ENCODE peak calls at places on chromosomes 3 and 15, in five cellular contexts. One of them, this sample, is unnamed.

GRCh38 chr3:127101411-127102067 is 91.4 kb upstream of the PRR23E start:
- DNase-seq in pancreas: no peak
- DNase-seq in aorta: no peak
- DNase-seq in mesenchymal stem cell: no peak
- DNase-seq in MM.1S: no peak
- DNase-seq in this sample: no peak

GRCh38 chr3:122691195-122691594 is 10.6 kb downstream of the PARP14 start:
- DNase-seq in aorta: no peak
- DNase-seq in pancreas: no peak
- DNase-seq in mesenchymal stem cell: peak; percentile 71
- DNase-seq in MM.1S: no peak
- DNase-seq in this sample: no peak

GRCh38 chr3:4845882-4846281 is 133.4 kb upstream of the BHLHE40 start:
- DNase-seq in mesenchymal stem cell: no peak
- DNase-seq in pancreas: no peak
- DNase-seq in MM.1S: peak; percentile 49
- DNase-seq in aorta: no peak
- DNase-seq in this sample: no peak

GRCh38 chr3:12578742-12579141 is 21.9 kb downstream of the MKRN2 start:
- DNase-seq in MM.1S: no peak
- DNase-seq in mesenchymal stem cell: no peak
- DNase-seq in aorta: no peak
- DNase-seq in pancreas: no peak
- DNase-seq in this sample: no peak

GRCh38 chr3:17638351-17638750 is 104.1 kb downstream of the TBC1D5 start:
- DNase-seq in aorta: no peak
- DNase-seq in MM.1S: no peak
- DNase-seq in pancreas: no peak
- DNase-seq in mesenchymal stem cell: peak; percentile 37
- DNase-seq in this sample: no peak

GRCh38 chr3:133441867-133442270 is 42.0 kb downstream of the BFSP2 start:
- DNase-seq in pancreas: no peak
- DNase-seq in aorta: no peak
- DNase-seq in mesenchymal stem cell: peak; percentile 16
- DNase-seq in MM.1S: peak; percentile 61
- DNase-seq in this sample: no peak

GRCh38 chr3:31868246-31868645 is 112.8 kb downstream of the OSBPL10 start:
- DNase-seq in pancreas: no peak
- DNase-seq in aorta: no peak
- DNase-seq in mesenchymal stem cell: no peak
- DNase-seq in MM.1S: no peak
- DNase-seq in this sample: no peak

GRCh38 chr3:49324768-49325167 is 15.1 kb downstream of the USP4 start:
- DNase-seq in aorta: peak; percentile 40
- DNase-seq in pancreas: no peak
- DNase-seq in mesenchymal stem cell: no peak
- DNase-seq in MM.1S: no peak
- DNase-seq in this sample: no peak

GRCh38 chr15:70532536-70533186 is 230.7 kb downstream of the UACA start:
- DNase-seq in MM.1S: no peak
- DNase-seq in aorta: no peak
- DNase-seq in mesenchymal stem cell: no peak
- DNase-seq in pancreas: no peak
- DNase-seq in this sample: no peak
- H3K27me3 ChIP-seq in MM.1S: no peaks in the 10 kb centered on the region
- H3K27me3 ChIP-seq in aorta: no peaks in the 10 kb centered on the region
- H3K27me3 ChIP-seq in mesenchymal stem cell: peaks cover 99% of the 10 kb centered on the region
- H3K27me3 ChIP-seq in pancreas: no peaks in the 10 kb centered on the region
- H3K27me3 ChIP-seq in this sample: no peaks in the 10 kb centered on the region

GRCh38 chr3:55488398-55489055 is 1.4 kb upstream of the WNT5A start:
- DNase-seq in MM.1S: peak; percentile 79
- DNase-seq in pancreas: peak; percentile 87
- DNase-seq in aorta: no peak
- DNase-seq in mesenchymal stem cell: peak; percentile 89
- DNase-seq in this sample: no peak
- H3K4me3 ChIP-seq in MM.1S: peak overlapping the region; percentile 95
- H3K4me3 ChIP-seq in pancreas: peak overlapping the region; percentile 38
- H3K4me3 ChIP-seq in aorta: peak overlapping the region; percentile 24
- H3K4me3 ChIP-seq in mesenchymal stem cell: peak overlapping the region; percentile 69
- H3K4me3 ChIP-seq in this sample: no peak overlapping the region

DNA sequence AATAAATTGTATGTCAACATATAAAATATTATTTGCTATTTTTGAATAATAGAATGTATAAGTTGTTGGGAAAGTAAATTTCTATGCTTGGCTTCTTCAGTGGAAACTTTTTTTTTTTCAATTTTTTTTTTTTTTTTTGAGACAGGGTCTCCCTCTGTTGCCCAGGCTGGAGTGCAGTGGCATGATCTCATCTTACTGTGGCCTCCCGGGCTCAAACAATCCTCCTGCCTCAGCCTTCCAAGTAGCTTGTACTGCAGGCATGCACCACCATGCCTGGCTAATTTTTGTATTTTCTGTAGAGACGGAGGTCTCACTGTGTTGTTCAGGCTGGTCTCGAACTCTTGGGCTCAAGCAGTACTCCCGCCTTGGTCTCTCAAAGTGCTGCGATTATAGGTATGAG is 16.8 kb downstream of the MBNL1 start:
- DNase-seq in aorta: no peak
- DNase-seq in MM.1S: no peak
- DNase-seq in mesenchymal stem cell: no peak
- DNase-seq in pancreas: no peak
- DNase-seq in this sample: no peak
- H3K4me1 ChIP-seq in aorta: peaks cover 3% of the 10 kb centered on the region
- H3K4me1 ChIP-seq in MM.1S: peaks cover 37% of the 10 kb centered on the region
- H3K4me1 ChIP-seq in mesenchymal stem cell: no peaks in the 10 kb centered on the region
- H3K4me1 ChIP-seq in pancreas: peaks cover 32% of the 10 kb centered on the region
- H3K4me1 ChIP-seq in this sample: peaks cover 46% of the 10 kb centered on the region

GRCh38 chr15:51095681-51096331 is 1.1 kb upstream of the TNFAIP8L3 start:
- DNase-seq in MM.1S: no peak
- DNase-seq in aorta: no peak
- DNase-seq in mesenchymal stem cell: no peak
- DNase-seq in pancreas: no peak
- DNase-seq in this sample: no peak

GRCh38 chr15:51097553-51098330 is 3.0 kb upstream of the TNFAIP8L3 start:
- DNase-seq in aorta: no peak
- DNase-seq in MM.1S: no peak
- DNase-seq in pancreas: no peak
- DNase-seq in mesenchymal stem cell: peak; percentile 69
- DNase-seq in this sample: no peak

GRCh38 chr15:51094606-51095569 is at the start of gene TNFAIP8L3:
- DNase-seq in pancreas: peak; percentile 54
- DNase-seq in MM.1S: no peak
- DNase-seq in mesenchymal stem cell: no peak
- DNase-seq in aorta: peak; percentile 89
- DNase-seq in this sample: no peak

GRCh38 chr15:51098331-51098619 is 3.6 kb upstream of the TNFAIP8L3 start:
- DNase-seq in aorta: no peak
- DNase-seq in MM.1S: no peak
- DNase-seq in mesenchymal stem cell: no peak
- DNase-seq in pancreas: no peak
- DNase-seq in this sample: no peak

GRCh38 chr15:51096976-51097375 is 2.3 kb upstream of the TNFAIP8L3 start:
- DNase-seq in pancreas: no peak
- DNase-seq in aorta: no peak
- DNase-seq in MM.1S: no peak
- DNase-seq in mesenchymal stem cell: no peak
- DNase-seq in this sample: no peak
- H3K27me3 ChIP-seq in pancreas: no peaks in the 10 kb centered on the region
- H3K27me3 ChIP-seq in aorta: no peaks in the 10 kb centered on the region
- H3K27me3 ChIP-seq in MM.1S: no peaks in the 10 kb centered on the region
- H3K27me3 ChIP-seq in mesenchymal stem cell: peaks cover 3% of the 10 kb centered on the region
- H3K27me3 ChIP-seq in this sample: peaks cover 9% of the 10 kb centered on the region

GRCh38 chr3:185928532-185928931 is 9.3 kb downstream of the TRA2B start:
- DNase-seq in MM.1S: no peak
- DNase-seq in aorta: no peak
- DNase-seq in mesenchymal stem cell: peak; percentile 15
- DNase-seq in pancreas: no peak
- DNase-seq in this sample: no peak
- H3K4me3 ChIP-seq in MM.1S: no peak overlapping the region
- H3K4me3 ChIP-seq in aorta: no peak overlapping the region
- H3K4me3 ChIP-seq in mesenchymal stem cell: no peak overlapping the region
- H3K4me3 ChIP-seq in pancreas: no peak overlapping the region
- H3K4me3 ChIP-seq in this sample: peak overlapping the region; percentile 15

DNA sequence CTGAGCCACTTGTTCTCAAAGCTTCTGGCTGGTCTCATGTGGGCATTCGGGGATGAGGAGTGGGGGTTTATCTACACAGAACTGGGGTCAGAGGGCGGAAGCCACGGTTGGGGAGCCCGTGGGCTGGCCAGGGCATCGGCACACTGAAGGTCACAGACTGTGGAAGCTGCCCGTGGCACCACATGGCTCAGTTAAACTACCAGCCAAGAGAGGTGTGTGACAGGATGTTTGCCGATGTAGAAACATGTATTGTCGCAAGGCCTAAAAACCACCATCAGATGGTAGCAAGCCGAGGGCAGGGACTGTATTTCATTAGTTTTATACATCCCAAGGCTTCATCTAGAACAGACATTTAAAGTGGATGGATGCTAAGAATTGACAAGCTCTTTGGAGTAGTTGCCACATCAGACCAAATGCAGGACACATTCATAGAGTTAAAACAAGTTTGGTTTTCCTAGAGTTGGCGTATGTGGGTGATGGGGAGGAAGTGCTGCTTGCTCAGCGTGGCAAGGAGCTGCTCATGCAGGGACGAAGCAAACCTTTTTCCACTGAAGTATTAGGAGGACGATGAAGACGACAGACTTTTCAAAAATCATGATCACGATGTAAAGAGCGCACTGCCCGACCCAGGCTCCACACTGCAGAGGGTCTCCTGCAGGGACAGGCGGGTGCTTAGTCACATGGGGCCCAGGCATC is 9.6 kb upstream of the MUSTN1 start:
- DNase-seq in pancreas: no peak
- DNase-seq in mesenchymal stem cell: no peak
- DNase-seq in aorta: peak; percentile 68
- DNase-seq in MM.1S: no peak
- DNase-seq in this sample: no peak
- H3K4me1 ChIP-seq in pancreas: peaks cover 4% of the 10 kb centered on the region
- H3K4me1 ChIP-seq in mesenchymal stem cell: peaks cover 9% of the 10 kb centered on the region
- H3K4me1 ChIP-seq in aorta: peaks cover 6% of the 10 kb centered on the region
- H3K4me1 ChIP-seq in MM.1S: peaks cover 11% of the 10 kb centered on the region
- H3K4me1 ChIP-seq in this sample: no peaks in the 10 kb centered on the region

DNA sequence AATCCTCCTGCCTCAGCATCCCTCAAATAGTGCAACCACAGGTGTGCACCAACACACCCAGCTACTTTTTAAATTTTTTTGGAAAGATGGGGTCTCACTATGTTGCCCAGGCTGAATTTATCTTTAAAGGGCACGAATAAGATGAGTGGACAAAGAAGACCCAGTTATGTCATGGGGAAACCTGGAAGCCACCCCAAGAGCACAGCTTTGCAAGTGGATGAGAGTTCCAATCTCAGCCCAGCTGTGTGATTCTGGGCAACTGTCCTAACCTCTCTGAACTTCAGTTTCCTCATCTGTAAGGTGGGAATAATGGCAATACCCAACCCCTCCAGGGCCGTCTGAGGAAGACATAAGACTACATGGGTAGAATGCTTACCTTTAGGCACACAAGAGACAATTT is 32.2 kb downstream of the DNAJB8 start:
- DNase-seq in MM.1S: no peak
- DNase-seq in mesenchymal stem cell: no peak
- DNase-seq in pancreas: no peak
- DNase-seq in aorta: no peak
- DNase-seq in this sample: no peak
- H3K27me3 ChIP-seq in MM.1S: peaks cover 75% of the 10 kb centered on the region
- H3K27me3 ChIP-seq in mesenchymal stem cell: peaks cover 85% of the 10 kb centered on the region
- H3K27me3 ChIP-seq in pancreas: no peaks in the 10 kb centered on the region
- H3K27me3 ChIP-seq in aorta: no peaks in the 10 kb centered on the region
- H3K27me3 ChIP-seq in this sample: peaks cover 27% of the 10 kb centered on the region

GRCh38 chr15:39976291-39977274 is 42.7 kb downstream of the EIF2AK4 start:
- DNase-seq in mesenchymal stem cell: no peak
- DNase-seq in pancreas: peak; percentile 64
- DNase-seq in MM.1S: no peak
- DNase-seq in aorta: peak; percentile 89
- DNase-seq in this sample: no peak
- H3K4me3 ChIP-seq in mesenchymal stem cell: peak overlapping the region; percentile 52
- H3K4me3 ChIP-seq in pancreas: peak overlapping the region; percentile 1
- H3K4me3 ChIP-seq in MM.1S: no peak overlapping the region
- H3K4me3 ChIP-seq in aorta: peak overlapping the region; percentile 15
- H3K4me3 ChIP-seq in this sample: no peak overlapping the region

DNA sequence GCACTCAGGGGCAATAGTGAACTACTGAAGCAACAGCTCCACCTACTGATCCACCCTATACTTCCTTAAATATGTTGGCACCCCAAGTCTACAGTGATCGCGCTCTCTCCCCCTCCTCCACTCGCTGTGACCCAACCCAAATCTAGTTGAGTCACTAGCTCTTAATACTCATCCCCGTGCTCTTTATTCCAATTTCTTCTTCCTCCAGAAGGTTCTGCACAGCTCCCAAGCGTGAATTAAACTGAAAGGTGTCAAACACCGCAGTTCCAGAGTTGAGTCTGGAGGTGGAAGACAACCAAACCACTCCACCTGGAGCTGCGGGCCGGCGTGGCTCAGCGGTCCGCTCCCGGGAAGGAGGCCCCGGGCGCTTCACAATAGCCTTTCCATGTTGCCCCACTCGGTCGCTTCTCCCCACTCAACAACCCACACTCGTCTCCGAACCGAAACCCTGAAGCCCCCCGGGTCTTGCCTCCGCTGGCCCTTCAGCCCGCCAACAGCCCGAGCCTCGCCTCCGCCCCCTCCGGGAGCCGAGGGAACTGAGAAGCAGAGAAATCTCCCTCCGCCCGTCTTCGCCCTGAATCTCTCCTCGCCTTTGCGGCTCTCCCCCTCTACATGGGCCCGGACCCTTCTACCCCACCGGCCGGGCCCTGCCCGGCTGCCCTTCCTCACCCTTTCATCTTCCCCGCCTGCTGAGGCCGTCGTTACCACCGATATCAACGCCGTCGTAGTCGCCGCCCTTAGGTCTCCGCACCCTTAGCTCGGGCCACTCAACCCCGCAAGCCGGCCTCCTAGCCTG is 578 bp downstream of the NAA50 start:
- DNase-seq in MM.1S: peak; percentile 90
- DNase-seq in pancreas: no peak
- DNase-seq in mesenchymal stem cell: peak; percentile 93
- DNase-seq in aorta: peak; percentile 88
- DNase-seq in this sample: peak; percentile 67
- H3K4me1 ChIP-seq in MM.1S: peaks cover 23% of the 10 kb centered on the region
- H3K4me1 ChIP-seq in pancreas: peaks cover 11% of the 10 kb centered on the region
- H3K4me1 ChIP-seq in mesenchymal stem cell: peaks cover 6% of the 10 kb centered on the region
- H3K4me1 ChIP-seq in aorta: peaks cover 4% of the 10 kb centered on the region
- H3K4me1 ChIP-seq in this sample: peaks cover 23% of the 10 kb centered on the region

This sample was measured in effector memory CD4-positive, alpha-beta T cell.